ENCODE peak calls at places on chromosome 17, in five cellular contexts. One of them, this sample, is unnamed.

GRCh38 chr17:76023900-76024237 is 3.2 kb downstream of the EVPL start:
- DNase-seq in tibial nerve: no peak
- DNase-seq in brain microvascular endothelial cell: no peak
- DNase-seq in astrocyte of the spinal cord: no peak
- DNase-seq in body of pancreas: no peak
- DNase-seq in this sample: no peak

GRCh38 chr17:14352139-14352538 is 51.3 kb downstream of the HS3ST3B1 start:
- DNase-seq in tibial nerve: no peak
- DNase-seq in brain microvascular endothelial cell: no peak
- DNase-seq in astrocyte of the spinal cord: no peak
- DNase-seq in body of pancreas: no peak
- DNase-seq in this sample: peak

GRCh38 chr17:76736349-76737081 is 616 bp downstream of the SRSF2 start:
- DNase-seq in tibial nerve: peak
- DNase-seq in brain microvascular endothelial cell: peak
- DNase-seq in astrocyte of the spinal cord: peak
- DNase-seq in body of pancreas: peak
- DNase-seq in this sample: peak

GRCh38 chr17:7754656-7755055 is 37.1 kb downstream of the DNAH2 start:
- DNase-seq in tibial nerve: no peak
- DNase-seq in brain microvascular endothelial cell: no peak
- DNase-seq in astrocyte of the spinal cord: no peak
- DNase-seq in body of pancreas: no peak
- DNase-seq in this sample: no peak

GRCh38 chr17:66446419-66446818 is 144.0 kb downstream of the PRKCA start:
- DNase-seq in tibial nerve: no peak
- DNase-seq in brain microvascular endothelial cell: no peak
- DNase-seq in astrocyte of the spinal cord: peak
- DNase-seq in body of pancreas: no peak
- DNase-seq in this sample: peak

GRCh38 chr17:71229036-71229435 is 891.8 kb upstream of the SOX9 start:
- DNase-seq in tibial nerve: no peak
- DNase-seq in brain microvascular endothelial cell: no peak
- DNase-seq in astrocyte of the spinal cord: peak
- DNase-seq in body of pancreas: peak
- DNase-seq in this sample: peak

GRCh38 chr17:40952675-40953074 is 14.1 kb downstream of the KRT39 start:
- DNase-seq in tibial nerve: no peak
- DNase-seq in brain microvascular endothelial cell: peak
- DNase-seq in astrocyte of the spinal cord: peak
- DNase-seq in body of pancreas: no peak
- DNase-seq in this sample: peak

GRCh38 chr17:41635121-41636097 is 11.0 kb upstream of the KRT17 start:
- DNase-seq in tibial nerve: peak
- DNase-seq in brain microvascular endothelial cell: no peak
- DNase-seq in astrocyte of the spinal cord: no peak
- DNase-seq in body of pancreas: peak
- DNase-seq in this sample: no peak

GRCh38 chr17:51652529-51652928 is 392.2 kb downstream of the UTP18 start:
- DNase-seq in tibial nerve: no peak
- DNase-seq in brain microvascular endothelial cell: no peak
- DNase-seq in astrocyte of the spinal cord: no peak
- DNase-seq in body of pancreas: no peak
- DNase-seq in this sample: no peak

GRCh38 chr17:75777243-75777922 is 7.2 kb upstream of the UNK start:
- DNase-seq in tibial nerve: no peak
- DNase-seq in brain microvascular endothelial cell: no peak
- DNase-seq in astrocyte of the spinal cord: no peak
- DNase-seq in body of pancreas: no peak
- DNase-seq in this sample: no peak

GRCh38 chr17:79476074-79476473 is 134.8 kb downstream of the RBFOX3 start:
- DNase-seq in tibial nerve: no peak
- DNase-seq in brain microvascular endothelial cell: no peak
- DNase-seq in astrocyte of the spinal cord: no peak
- DNase-seq in body of pancreas: no peak
- DNase-seq in this sample: no peak

GRCh38 chr17:50779747-50780363 is 12.5 kb upstream of the ANKRD40CL start:
- DNase-seq in tibial nerve: no peak
- DNase-seq in brain microvascular endothelial cell: no peak
- DNase-seq in astrocyte of the spinal cord: no peak
- DNase-seq in body of pancreas: no peak
- DNase-seq in this sample: no peak

GRCh38 chr17:62708587-62708986 is 81.1 kb downstream of the MRC2 start:
- DNase-seq in tibial nerve: no peak
- DNase-seq in brain microvascular endothelial cell: no peak
- DNase-seq in astrocyte of the spinal cord: no peak
- DNase-seq in body of pancreas: no peak
- DNase-seq in this sample: peak

GRCh38 chr17:70517808-70518207 is 348.5 kb downstream of the KCNJ2 start:
- DNase-seq in tibial nerve: no peak
- DNase-seq in brain microvascular endothelial cell: no peak
- DNase-seq in astrocyte of the spinal cord: no peak
- DNase-seq in body of pancreas: no peak
- DNase-seq in this sample: no peak

DNA sequence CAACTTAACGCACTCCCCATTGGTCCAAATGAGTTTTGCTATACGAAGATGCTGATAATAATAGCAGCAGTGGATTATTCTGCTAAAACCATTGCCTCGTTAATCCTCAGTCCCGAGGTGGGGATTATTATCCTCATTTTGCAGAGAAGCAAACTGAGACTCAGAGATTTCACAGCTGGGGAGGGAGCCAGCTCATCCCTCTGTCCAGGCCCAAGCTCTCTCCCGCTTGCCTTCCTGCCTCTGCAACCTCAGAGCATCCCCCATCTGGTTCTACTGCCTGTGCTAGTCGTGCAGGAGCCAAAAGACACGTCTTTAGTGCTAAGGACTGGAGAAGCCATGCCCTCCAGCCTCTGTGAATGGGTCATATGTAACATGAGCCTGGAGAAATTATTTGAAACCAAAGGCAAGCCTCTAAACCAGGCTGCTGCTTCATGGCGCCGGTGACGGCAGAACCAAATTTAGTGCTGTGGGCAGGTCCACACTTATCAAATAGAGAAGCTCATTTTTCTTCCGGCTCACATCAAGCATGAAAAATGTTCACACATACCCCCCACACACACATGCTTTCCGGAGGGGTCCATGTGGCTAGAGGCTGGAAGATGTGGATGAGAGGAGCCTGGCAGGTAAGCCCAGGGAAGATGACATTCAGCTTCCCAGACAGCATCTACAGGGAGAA is 13.5 kb downstream of the MAPT start:
- DNase-seq in tibial nerve: no peak
- DNase-seq in brain microvascular endothelial cell: no peak
- DNase-seq in astrocyte of the spinal cord: no peak
- DNase-seq in body of pancreas: no peak
- DNase-seq in this sample: no peak
- H3K4me3 ChIP-seq in tibial nerve: no peak
- H3K4me3 ChIP-seq in brain microvascular endothelial cell: no peak
- H3K4me3 ChIP-seq in astrocyte of the spinal cord: no peak
- H3K4me3 ChIP-seq in body of pancreas: no peak
- H3K4me3 ChIP-seq in this sample: no peak

GRCh38 chr17:81574643-81574956 is 22.4 kb upstream of the FAAP100 start:
- DNase-seq in tibial nerve: no peak
- DNase-seq in brain microvascular endothelial cell: no peak
- DNase-seq in astrocyte of the spinal cord: no peak
- DNase-seq in body of pancreas: no peak
- DNase-seq in this sample: no peak

GRCh38 chr17:81572499-81573030 is 20.4 kb upstream of the FAAP100 start:
- DNase-seq in tibial nerve: no peak
- DNase-seq in brain microvascular endothelial cell: no peak
- DNase-seq in astrocyte of the spinal cord: no peak
- DNase-seq in body of pancreas: no peak
- DNase-seq in this sample: no peak

GRCh38 chr17:81575836-81576235 is 23.7 kb upstream of the FAAP100 start:
- DNase-seq in tibial nerve: no peak
- DNase-seq in brain microvascular endothelial cell: no peak
- DNase-seq in astrocyte of the spinal cord: no peak
- DNase-seq in body of pancreas: no peak
- DNase-seq in this sample: no peak

GRCh38 chr17:81576621-81577277 is 24.6 kb upstream of the FAAP100 start:
- DNase-seq in tibial nerve: no peak
- DNase-seq in brain microvascular endothelial cell: peak
- DNase-seq in astrocyte of the spinal cord: peak
- DNase-seq in body of pancreas: no peak
- DNase-seq in this sample: peak

DNA sequence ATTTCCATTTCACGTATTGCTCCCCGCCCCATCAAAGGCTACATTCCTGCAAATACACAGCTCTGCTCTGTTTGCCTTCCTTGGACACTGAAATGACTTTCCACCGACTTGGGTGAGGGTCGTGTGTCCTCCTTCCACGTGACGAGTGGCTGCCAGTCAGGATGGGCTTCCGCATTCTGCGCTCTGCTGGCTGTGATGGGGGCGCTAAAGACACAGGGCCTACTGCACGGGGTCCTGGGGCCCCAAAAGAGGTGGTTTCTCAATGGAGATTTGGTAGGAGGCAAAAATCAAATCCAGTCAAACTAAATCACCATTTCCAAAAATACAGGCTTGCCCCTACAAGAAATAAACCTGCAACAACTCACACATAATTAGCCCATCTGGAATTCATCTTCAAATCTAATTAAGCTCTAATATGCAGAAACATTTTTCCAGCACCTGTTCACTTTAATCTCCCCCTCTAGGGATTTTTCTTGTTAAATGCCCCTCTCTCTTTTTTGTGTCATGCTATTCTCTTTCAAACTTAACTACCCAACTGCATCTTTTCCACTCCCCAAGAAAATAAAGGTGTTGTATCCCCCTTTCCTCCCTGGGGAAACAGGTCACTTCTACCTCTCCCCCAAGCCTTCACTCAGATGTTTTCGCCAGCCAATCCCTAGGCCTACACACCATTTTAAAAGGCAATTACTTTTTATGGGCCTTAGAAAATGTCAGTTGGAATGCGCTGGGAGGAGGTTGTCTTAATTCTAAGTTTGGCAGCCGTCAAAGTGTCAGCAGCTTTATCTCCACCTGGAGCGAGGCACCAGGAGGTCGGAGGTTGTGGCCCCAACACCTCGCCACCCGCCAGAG is 21.9 kb upstream of the FAAP100 start:
- DNase-seq in tibial nerve: no peak
- DNase-seq in brain microvascular endothelial cell: no peak
- DNase-seq in astrocyte of the spinal cord: no peak
- DNase-seq in body of pancreas: no peak
- DNase-seq in this sample: no peak
- TF ChIP-seq CTCF in tibial nerve: no peak
- TF ChIP-seq CTCF in brain microvascular endothelial cell: no peak
- TF ChIP-seq CTCF in astrocyte of the spinal cord: no peak
- TF ChIP-seq CTCF in body of pancreas: no peak
- TF ChIP-seq CTCF in this sample: no peak

DNA sequence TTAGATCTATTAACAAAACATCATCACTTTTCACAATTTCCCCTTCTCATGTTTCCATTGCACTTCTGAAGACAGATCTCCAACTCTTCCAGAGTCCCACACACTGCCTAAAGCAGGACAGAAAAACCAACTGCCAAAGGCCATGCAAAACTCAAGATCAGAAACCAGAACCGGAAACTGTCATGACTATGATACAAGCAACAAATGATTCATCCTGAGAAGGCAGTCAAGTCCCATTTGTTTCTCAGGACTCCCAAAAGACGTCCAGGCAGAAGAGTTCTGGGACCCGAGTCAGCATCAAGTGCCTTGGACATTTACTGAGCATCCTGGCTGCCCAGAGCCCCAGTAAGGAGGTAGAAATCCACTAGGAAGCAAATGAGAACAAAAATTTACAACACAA is 38.8 kb downstream of the ERN1 start:
- DNase-seq in tibial nerve: no peak
- DNase-seq in brain microvascular endothelial cell: no peak
- DNase-seq in astrocyte of the spinal cord: no peak
- DNase-seq in body of pancreas: no peak
- DNase-seq in this sample: no peak
- H3K4me3 ChIP-seq in tibial nerve: no peak
- H3K4me3 ChIP-seq in brain microvascular endothelial cell: no peak
- H3K4me3 ChIP-seq in astrocyte of the spinal cord: no peak
- H3K4me3 ChIP-seq in body of pancreas: no peak
- H3K4me3 ChIP-seq in this sample: no peak

DNA sequence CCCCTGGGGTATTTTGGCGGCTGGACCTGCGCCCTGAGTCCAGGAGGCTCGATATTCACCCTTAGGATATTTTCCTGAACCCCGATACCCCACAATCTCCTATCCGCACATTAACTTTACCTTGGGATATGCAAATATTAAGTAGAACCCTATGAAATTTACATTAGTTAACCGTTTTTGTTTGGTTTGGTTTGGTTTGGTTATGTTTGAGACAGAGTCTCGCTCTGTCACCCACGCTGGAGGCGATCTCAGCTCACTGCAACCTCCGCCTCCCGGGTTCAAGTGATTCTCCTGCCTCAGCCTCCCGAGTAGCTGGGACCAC is 9.3 kb upstream of the NAGS start:
- DNase-seq in tibial nerve: no peak
- DNase-seq in brain microvascular endothelial cell: no peak
- DNase-seq in astrocyte of the spinal cord: no peak
- DNase-seq in body of pancreas: no peak
- DNase-seq in this sample: no peak
- TF ChIP-seq CTCF in tibial nerve: no peak
- TF ChIP-seq CTCF in brain microvascular endothelial cell: no peak
- TF ChIP-seq CTCF in astrocyte of the spinal cord: no peak
- TF ChIP-seq CTCF in body of pancreas: no peak
- TF ChIP-seq CTCF in this sample: no peak

GRCh38 chr17:3915642-3916012 is 638 bp downstream of the P2RX1 start:
- DNase-seq in tibial nerve: no peak
- DNase-seq in brain microvascular endothelial cell: no peak
- DNase-seq in astrocyte of the spinal cord: no peak
- DNase-seq in body of pancreas: no peak
- DNase-seq in this sample: no peak
- H3K4me3 ChIP-seq in tibial nerve: no peak
- H3K4me3 ChIP-seq in brain microvascular endothelial cell: no peak
- H3K4me3 ChIP-seq in astrocyte of the spinal cord: no peak
- H3K4me3 ChIP-seq in body of pancreas: no peak
- H3K4me3 ChIP-seq in this sample: no peak

DNA sequence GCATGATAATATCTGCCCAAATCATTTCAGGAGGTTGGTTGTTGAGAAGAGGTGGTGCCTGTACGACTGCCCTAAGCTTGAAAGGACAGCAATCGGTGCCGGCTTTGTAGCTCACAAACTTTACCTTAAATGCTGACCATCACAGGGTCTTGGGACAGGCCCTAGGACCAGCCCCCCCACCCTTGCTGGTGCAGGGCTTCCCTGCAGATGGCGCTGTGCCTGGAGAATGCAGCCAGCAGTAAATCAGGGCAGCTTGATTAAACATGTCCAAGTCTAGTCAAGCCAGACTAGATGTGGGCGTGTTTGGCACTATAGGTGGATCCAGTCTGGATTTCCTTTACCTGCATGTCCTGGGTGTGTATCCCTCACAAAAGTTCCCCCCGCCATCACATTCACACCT is 135.5 kb upstream of the CRHR1 start:
- DNase-seq in tibial nerve: no peak
- DNase-seq in brain microvascular endothelial cell: no peak
- DNase-seq in astrocyte of the spinal cord: no peak
- DNase-seq in body of pancreas: no peak
- DNase-seq in this sample: no peak
- TF ChIP-seq CTCF in tibial nerve: no peak
- TF ChIP-seq CTCF in brain microvascular endothelial cell: peak
- TF ChIP-seq CTCF in astrocyte of the spinal cord: peak
- TF ChIP-seq CTCF in body of pancreas: no peak
- TF ChIP-seq CTCF in this sample: no peak

DNA sequence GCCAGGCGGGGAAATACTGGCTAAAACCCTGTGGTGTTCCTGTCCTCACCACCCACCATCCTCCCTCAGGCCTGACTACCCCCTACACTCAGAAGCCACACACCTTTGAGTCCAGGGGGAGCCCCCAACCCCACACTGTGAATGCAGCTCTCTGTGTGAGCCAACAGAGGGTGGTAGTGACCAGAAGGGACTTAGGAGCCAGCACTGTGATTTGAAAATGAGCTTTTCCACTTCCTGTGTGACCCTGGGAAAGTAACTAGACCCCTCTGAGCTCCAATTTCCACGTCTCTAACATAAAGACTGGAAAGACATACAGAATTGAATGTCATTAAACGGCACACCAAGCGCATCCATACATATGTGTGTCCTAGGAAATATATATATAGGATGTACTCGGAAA is 58.7 kb downstream of the SDK2 start:
- DNase-seq in tibial nerve: no peak
- DNase-seq in brain microvascular endothelial cell: no peak
- DNase-seq in astrocyte of the spinal cord: no peak
- DNase-seq in body of pancreas: no peak
- DNase-seq in this sample: no peak
- H3K4me3 ChIP-seq in tibial nerve: no peak
- H3K4me3 ChIP-seq in brain microvascular endothelial cell: no peak
- H3K4me3 ChIP-seq in astrocyte of the spinal cord: no peak
- H3K4me3 ChIP-seq in body of pancreas: no peak
- H3K4me3 ChIP-seq in this sample: no peak

This sample was measured in fibroblast of lung.